ENCODE peak calls at places on chromosomes 3 and 15, in nine cellular contexts. One of them, this sample, is unnamed.

GRCh38 chr3:23763040-23763477 is 42.7 kb upstream of the UBE2E1 start:
- DNase-seq in endothelial cell of umbilical vein: peak; percentile 19
- DNase-seq in breast epithelium: no peak
- DNase-seq in sigmoid colon: no peak
- DNase-seq in spleen: no peak
- DNase-seq in GM12878: no peak
- DNase-seq in GM23338: no peak
- DNase-seq in suprapubic skin: no peak
- DNase-seq in upper lobe of left lung: no peak
- DNase-seq in this sample: no peak

GRCh38 chr3:37861540-37862051 is at the start of gene CTDSPL:
- DNase-seq in endothelial cell of umbilical vein: no peak
- DNase-seq in breast epithelium: peak; percentile 56
- DNase-seq in sigmoid colon: peak; percentile 68
- DNase-seq in spleen: peak; percentile 85
- DNase-seq in GM12878: no peak
- DNase-seq in GM23338: peak; percentile 65
- DNase-seq in suprapubic skin: no peak
- DNase-seq in upper lobe of left lung: no peak
- DNase-seq in this sample: no peak

GRCh38 chr15:31382693-31383005 is 56.0 kb downstream of the KLF13 start:
- DNase-seq in endothelial cell of umbilical vein: no peak
- DNase-seq in breast epithelium: no peak
- DNase-seq in sigmoid colon: no peak
- DNase-seq in spleen: no peak
- DNase-seq in GM12878: no peak
- DNase-seq in GM23338: no peak
- DNase-seq in suprapubic skin: no peak
- DNase-seq in upper lobe of left lung: no peak
- DNase-seq in this sample: no peak

GRCh38 chr3:70471464-70472342 is 159.3 kb upstream of the MDFIC2 start:
- DNase-seq in endothelial cell of umbilical vein: no peak
- DNase-seq in breast epithelium: no peak
- DNase-seq in sigmoid colon: no peak
- DNase-seq in spleen: no peak
- DNase-seq in GM12878: no peak
- DNase-seq in GM23338: no peak
- DNase-seq in suprapubic skin: no peak
- DNase-seq in upper lobe of left lung: no peak
- DNase-seq in this sample: no peak

GRCh38 chr3:46851364-46852328 is 11.6 kb downstream of the MYL3 start:
- DNase-seq in endothelial cell of umbilical vein: no peak
- DNase-seq in breast epithelium: peak; percentile 30
- DNase-seq in sigmoid colon: no peak
- DNase-seq in spleen: peak; percentile 50
- DNase-seq in GM12878: no peak
- DNase-seq in GM23338: no peak
- DNase-seq in suprapubic skin: peak; percentile 50
- DNase-seq in upper lobe of left lung: peak; percentile 15
- DNase-seq in this sample: no peak

GRCh38 chr3:14871456-14872200 is 52.9 kb downstream of the FGD5 start:
- DNase-seq in endothelial cell of umbilical vein: no peak
- DNase-seq in breast epithelium: no peak
- DNase-seq in sigmoid colon: peak; percentile 44
- DNase-seq in spleen: no peak
- DNase-seq in GM12878: no peak
- DNase-seq in GM23338: no peak
- DNase-seq in suprapubic skin: peak; percentile 43
- DNase-seq in upper lobe of left lung: no peak
- DNase-seq in this sample: no peak

GRCh38 chr15:51846463-51847230 is 17.2 kb downstream of the TMOD3 start:
- DNase-seq in endothelial cell of umbilical vein: peak; percentile 97
- DNase-seq in breast epithelium: no peak
- DNase-seq in sigmoid colon: no peak
- DNase-seq in spleen: no peak
- DNase-seq in GM12878: no peak
- DNase-seq in GM23338: no peak
- DNase-seq in suprapubic skin: no peak
- DNase-seq in upper lobe of left lung: no peak
- DNase-seq in this sample: no peak

GRCh38 chr3:13080026-13080425 is 6.8 kb upstream of the IQSEC1 start:
- DNase-seq in endothelial cell of umbilical vein: no peak
- DNase-seq in breast epithelium: no peak
- DNase-seq in sigmoid colon: no peak
- DNase-seq in spleen: no peak
- DNase-seq in GM12878: no peak
- DNase-seq in GM23338: no peak
- DNase-seq in suprapubic skin: no peak
- DNase-seq in upper lobe of left lung: no peak
- DNase-seq in this sample: no peak

GRCh38 chr15:98760975-98761374 is 112.6 kb downstream of the IGF1R start:
- DNase-seq in endothelial cell of umbilical vein: no peak
- DNase-seq in breast epithelium: no peak
- DNase-seq in sigmoid colon: no peak
- DNase-seq in spleen: no peak
- DNase-seq in GM12878: no peak
- DNase-seq in GM23338: no peak
- DNase-seq in suprapubic skin: no peak
- DNase-seq in upper lobe of left lung: no peak
- DNase-seq in this sample: no peak

GRCh38 chr3:58306662-58307286 is 454 bp downstream of the HTD2 start:
- DNase-seq in endothelial cell of umbilical vein: peak; percentile 40
- DNase-seq in breast epithelium: no peak
- DNase-seq in sigmoid colon: peak; percentile 70
- DNase-seq in spleen: peak; percentile 85
- DNase-seq in GM12878: no peak
- DNase-seq in GM23338: peak; percentile 73
- DNase-seq in suprapubic skin: peak; percentile 77
- DNase-seq in upper lobe of left lung: peak; percentile 30
- DNase-seq in this sample: no peak

GRCh38 chr3:98779936-98780335 is 16.8 kb downstream of the ST3GAL6 start:
- DNase-seq in endothelial cell of umbilical vein: peak; percentile 97
- DNase-seq in breast epithelium: no peak
- DNase-seq in sigmoid colon: no peak
- DNase-seq in spleen: no peak
- DNase-seq in GM12878: no peak
- DNase-seq in GM23338: no peak
- DNase-seq in suprapubic skin: no peak
- DNase-seq in upper lobe of left lung: no peak
- DNase-seq in this sample: no peak

DNA sequence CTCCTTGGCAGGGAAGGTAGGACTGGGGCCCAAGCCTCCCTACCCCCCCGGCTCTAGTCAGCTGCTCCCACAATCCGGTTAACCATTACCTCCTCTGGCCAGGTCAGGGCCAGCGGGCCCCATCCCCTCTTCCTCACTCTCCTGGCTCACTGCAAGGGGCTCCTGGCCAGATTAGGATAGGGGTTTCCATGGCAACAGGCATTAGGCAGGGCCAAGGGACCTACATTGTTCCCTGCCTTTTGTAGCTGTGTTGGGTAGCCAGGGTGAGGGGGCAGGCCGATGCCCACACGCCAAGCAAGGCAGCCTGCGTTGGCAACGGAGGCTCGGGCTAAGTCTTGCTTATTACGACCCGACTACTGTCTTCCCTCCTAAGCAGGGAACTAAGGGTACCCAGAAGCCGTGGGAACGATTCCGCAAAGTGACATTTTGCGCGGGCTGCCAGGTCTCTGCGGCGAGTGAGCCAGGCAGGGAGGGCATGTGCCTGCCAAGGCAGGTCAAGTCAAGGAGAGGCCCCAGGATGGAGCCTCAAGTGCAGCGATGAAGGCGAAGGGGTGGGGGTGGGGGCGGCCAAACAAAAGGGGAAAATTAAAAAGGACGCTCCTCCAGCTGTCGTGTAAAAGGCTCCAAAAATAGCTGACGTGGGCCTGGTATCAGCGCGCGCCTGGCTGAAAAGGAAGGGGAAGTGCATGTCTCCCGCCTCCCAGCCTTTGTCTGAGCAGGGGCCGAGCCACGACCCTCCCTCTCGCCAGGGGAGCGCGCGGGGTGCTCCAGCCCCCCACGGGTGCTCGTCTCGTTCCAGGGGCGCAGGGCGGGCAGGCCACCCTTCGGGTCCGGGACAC is 919 bp downstream of the IDH2 start:
- DNase-seq in endothelial cell of umbilical vein: peak; percentile 48
- DNase-seq in breast epithelium: no peak
- DNase-seq in sigmoid colon: peak; percentile 78
- DNase-seq in spleen: peak; percentile 91
- DNase-seq in GM12878: no peak
- DNase-seq in GM23338: peak; percentile 87
- DNase-seq in suprapubic skin: no peak
- DNase-seq in upper lobe of left lung: peak; percentile 61
- DNase-seq in this sample: no peak
- TF ChIP-seq POLR2AphosphoS5 in endothelial cell of umbilical vein: no peak
- TF ChIP-seq POLR2AphosphoS5 in breast epithelium: no peak
- TF ChIP-seq POLR2AphosphoS5 in sigmoid colon: peak; percentile 23
- TF ChIP-seq POLR2AphosphoS5 in spleen: no peak
- TF ChIP-seq POLR2AphosphoS5 in GM12878: no peak
- TF ChIP-seq POLR2AphosphoS5 in GM23338: no peak
- TF ChIP-seq POLR2AphosphoS5 in suprapubic skin: no peak
- TF ChIP-seq POLR2AphosphoS5 in upper lobe of left lung: no peak
- TF ChIP-seq POLR2AphosphoS5 in this sample: no peak

DNA sequence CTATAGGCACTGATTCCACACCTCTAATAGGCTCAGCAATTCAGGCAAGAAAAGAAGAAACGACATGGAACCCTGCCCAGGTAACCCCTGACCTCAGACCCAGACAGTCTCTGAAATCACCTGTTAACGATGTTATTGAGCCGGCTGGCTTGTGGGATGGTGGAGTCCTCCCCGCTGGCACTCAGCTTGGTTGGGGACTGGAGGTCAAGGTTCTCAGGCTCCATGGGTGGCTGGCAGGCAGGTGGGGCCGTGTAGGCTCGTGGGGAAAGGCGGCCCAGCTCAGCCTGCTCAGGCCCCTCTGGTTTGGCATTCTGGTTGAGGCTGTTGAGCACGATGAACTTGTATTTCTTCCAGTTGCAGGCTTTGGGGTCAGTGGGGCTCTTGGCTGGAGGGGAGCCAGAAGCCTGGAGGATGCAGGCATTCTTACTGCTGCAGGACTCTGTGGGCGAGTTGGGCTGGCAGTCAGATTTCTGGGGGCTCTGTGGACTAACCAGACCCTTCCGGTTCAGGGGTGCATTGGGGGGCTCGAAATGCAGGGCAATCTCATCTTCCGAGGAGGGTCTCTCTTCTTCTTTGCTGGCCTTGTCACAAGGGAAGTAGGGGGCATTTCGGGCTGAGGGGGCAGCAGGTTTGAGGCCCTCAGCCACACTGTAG is 16.2 kb downstream of the BCL6 start:
- DNase-seq in endothelial cell of umbilical vein: no peak
- DNase-seq in breast epithelium: no peak
- DNase-seq in sigmoid colon: no peak
- DNase-seq in spleen: no peak
- DNase-seq in GM12878: no peak
- DNase-seq in GM23338: no peak
- DNase-seq in suprapubic skin: no peak
- DNase-seq in upper lobe of left lung: no peak
- DNase-seq in this sample: no peak
- H3K36me3 ChIP-seq in endothelial cell of umbilical vein: peaks cover 14% of the 10 kb centered on the region
- H3K36me3 ChIP-seq in breast epithelium: peaks cover 34% of the 10 kb centered on the region
- H3K36me3 ChIP-seq in sigmoid colon: peaks cover 78% of the 10 kb centered on the region
- H3K36me3 ChIP-seq in spleen: peaks cover 100% of the 10 kb centered on the region
- H3K36me3 ChIP-seq in GM12878: no peaks in the 10 kb centered on the region
- H3K36me3 ChIP-seq in GM23338: peaks cover 9% of the 10 kb centered on the region
- H3K36me3 ChIP-seq in suprapubic skin: peaks cover 100% of the 10 kb centered on the region
- H3K36me3 ChIP-seq in upper lobe of left lung: peaks cover 93% of the 10 kb centered on the region
- H3K36me3 ChIP-seq in this sample: peaks cover 29% of the 10 kb centered on the region

DNA sequence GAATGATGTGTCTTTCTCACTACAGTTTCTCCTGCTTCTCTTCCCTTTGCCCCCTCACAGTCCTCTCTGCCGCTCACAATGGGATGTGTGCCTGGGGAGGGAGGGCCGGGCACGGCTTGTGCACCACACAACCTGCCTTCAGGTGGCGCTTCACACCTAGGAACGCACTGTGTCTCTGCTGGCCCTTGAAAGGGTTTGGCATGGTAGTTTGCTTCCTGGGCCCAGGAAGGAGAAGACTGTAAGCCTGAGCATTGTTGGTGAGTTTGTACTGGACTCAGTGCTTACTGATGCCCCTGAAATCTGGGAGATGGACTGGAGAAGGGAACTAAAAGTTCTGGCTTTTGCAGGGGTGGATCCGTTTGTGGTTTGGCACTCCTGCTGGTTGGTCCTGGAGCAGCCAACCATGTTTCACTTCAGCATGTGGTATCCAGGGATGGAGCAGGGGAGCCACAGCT is 9.2 kb downstream of the ALPK3 start:
- DNase-seq in endothelial cell of umbilical vein: no peak
- DNase-seq in breast epithelium: no peak
- DNase-seq in sigmoid colon: no peak
- DNase-seq in spleen: no peak
- DNase-seq in GM12878: no peak
- DNase-seq in GM23338: peak; percentile 85
- DNase-seq in suprapubic skin: no peak
- DNase-seq in upper lobe of left lung: peak; percentile 52
- DNase-seq in this sample: no peak
- TF ChIP-seq POLR2AphosphoS5 in endothelial cell of umbilical vein: no peak
- TF ChIP-seq POLR2AphosphoS5 in breast epithelium: no peak
- TF ChIP-seq POLR2AphosphoS5 in sigmoid colon: no peak
- TF ChIP-seq POLR2AphosphoS5 in spleen: no peak
- TF ChIP-seq POLR2AphosphoS5 in GM12878: no peak
- TF ChIP-seq POLR2AphosphoS5 in GM23338: no peak
- TF ChIP-seq POLR2AphosphoS5 in suprapubic skin: no peak
- TF ChIP-seq POLR2AphosphoS5 in upper lobe of left lung: no peak
- TF ChIP-seq POLR2AphosphoS5 in this sample: no peak

GRCh38 chr3:136621628-136622027 is 130.6 kb downstream of the STAG1 start:
- DNase-seq in endothelial cell of umbilical vein: no peak
- DNase-seq in breast epithelium: no peak
- DNase-seq in sigmoid colon: no peak
- DNase-seq in spleen: no peak
- DNase-seq in GM12878: no peak
- DNase-seq in GM23338: no peak
- DNase-seq in suprapubic skin: no peak
- DNase-seq in upper lobe of left lung: no peak
- DNase-seq in this sample: no peak

GRCh38 chr3:136612512-136612911 is 139.7 kb downstream of the STAG1 start:
- DNase-seq in endothelial cell of umbilical vein: no peak
- DNase-seq in breast epithelium: no peak
- DNase-seq in sigmoid colon: no peak
- DNase-seq in spleen: no peak
- DNase-seq in GM12878: no peak
- DNase-seq in GM23338: no peak
- DNase-seq in suprapubic skin: no peak
- DNase-seq in upper lobe of left lung: no peak
- DNase-seq in this sample: no peak

DNA sequence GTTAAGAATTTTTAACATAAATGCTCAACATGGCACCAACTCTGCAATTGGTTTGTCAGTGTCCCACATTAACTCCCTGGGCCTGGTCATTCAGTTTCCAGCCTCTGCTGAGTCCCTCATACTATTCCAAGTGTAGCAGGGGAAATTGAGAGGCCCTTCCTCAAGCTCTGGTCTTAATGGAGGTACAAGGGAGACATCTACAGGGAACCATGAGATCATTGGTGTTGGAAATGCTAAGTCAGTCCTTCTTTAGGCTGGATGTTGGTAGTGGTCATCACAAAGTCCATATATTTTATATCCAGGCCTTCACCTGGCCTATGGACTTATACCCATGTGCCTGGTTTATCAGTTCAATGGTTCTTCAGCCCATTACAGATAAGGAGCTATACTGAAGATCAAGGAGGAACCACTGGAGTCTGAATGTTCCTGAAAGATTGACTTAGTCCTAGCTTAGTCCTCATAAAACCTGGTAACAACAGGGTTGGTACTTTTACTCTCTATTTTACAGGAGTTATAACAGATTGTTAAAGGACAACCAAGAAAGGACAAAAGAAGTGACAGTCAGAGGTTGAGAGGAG is 135.0 kb downstream of the STAG1 start:
- DNase-seq in endothelial cell of umbilical vein: no peak
- DNase-seq in breast epithelium: no peak
- DNase-seq in sigmoid colon: no peak
- DNase-seq in spleen: no peak
- DNase-seq in GM12878: no peak
- DNase-seq in GM23338: no peak
- DNase-seq in suprapubic skin: no peak
- DNase-seq in upper lobe of left lung: no peak
- DNase-seq in this sample: no peak
- H3K36me3 ChIP-seq in endothelial cell of umbilical vein: no peaks in the 10 kb centered on the region
- H3K36me3 ChIP-seq in breast epithelium: no peaks in the 10 kb centered on the region
- H3K36me3 ChIP-seq in sigmoid colon: no peaks in the 10 kb centered on the region
- H3K36me3 ChIP-seq in spleen: no peaks in the 10 kb centered on the region
- H3K36me3 ChIP-seq in GM12878: peaks cover 2% of the 10 kb centered on the region
- H3K36me3 ChIP-seq in GM23338: no peaks in the 10 kb centered on the region
- H3K36me3 ChIP-seq in suprapubic skin: peaks cover 14% of the 10 kb centered on the region
- H3K36me3 ChIP-seq in upper lobe of left lung: no peaks in the 10 kb centered on the region
- H3K36me3 ChIP-seq in this sample: no peaks in the 10 kb centered on the region